ENCODE peak calls at places on chromosomes 2 and 18, in ten cellular contexts. T is IMR-90, L is prostate gland, U is stomach, S is body of pancreas, K is uterus, X is tibial nerve, F is adrenal gland, P is thyroid gland, V is ovary. M is an unnamed sample.

GRCh38 chr2:217325251-217325650 is 465.4 kb upstream of the TNP1 start:
- DNase-seq in K (no peak), V (no peak), T (no peak), S (no peak), F (no peak), L (no peak), P (no peak), X (no peak), U (no peak), M (no peak)

GRCh38 chr18:22563098-22563707 is 145.5 kb upstream of the CTAGE1 start:
- DNase-seq in T (peak), K (peak), L (peak), U (peak), V (no peak), S (peak), X (peak), P (peak), F (peak), M (no peak)

GRCh38 chr2:26455801-26456700 is 21.9 kb downstream of the OTOF start:
- DNase-seq in K (no peak), P (peak), U (peak), T (no peak), X (no peak), S (peak), V (peak), L (no peak), F (peak), M (peak)

GRCh38 chr2:16244153-16244965 is 304.0 kb downstream of the MYCN start:
- DNase-seq in L (no peak), S (no peak), T (no peak), U (no peak), F (no peak), P (no peak), K (no peak), V (no peak), X (no peak), M (no peak)

GRCh38 chr18:7482342-7482741 is 84.8 kb upstream of the PTPRM start:
- DNase-seq in T (no peak), X (no peak), V (no peak), K (no peak), U (no peak), L (no peak), F (no peak), P (no peak), S (no peak), M (no peak)

GRCh38 chr18:79572093-79572780 is 107.4 kb upstream of the CTDP1 start:
- DNase-seq in L (no peak), K (no peak), T (no peak), P (peak), U (no peak), S (peak), V (peak), F (no peak), X (no peak), M (peak)

GRCh38 chr2:240983361-240983995 is 14.9 kb upstream of the SNED1 start:
- DNase-seq in U (peak), P (peak), T (peak), X (no peak), L (peak), F (peak), S (peak), K (peak), V (peak), M (no peak)

GRCh38 chr2:37205689-37206341 is 9.5 kb downstream of the CEBPZOS start:
- DNase-seq in X (no peak), F (no peak), T (no peak), S (no peak), U (no peak), K (no peak), V (no peak), P (no peak), L (no peak), M (no peak)

GRCh38 chr18:58400337-58400885 is 228.5 kb downstream of the ALPK2 start:
- DNase-seq in V (no peak), L (no peak), K (no peak), X (no peak), T (no peak), U (no peak), P (no peak), F (no peak), S (no peak), M (no peak)

GRCh38 chr18:13614701-13615288 is 111.6 kb downstream of the FAM210A start:
- DNase-seq in V (no peak), U (no peak), L (no peak), X (no peak), P (no peak), S (no peak), T (no peak), F (no peak), K (no peak), M (no peak)

GRCh38 chr2:83874066-83874465 is 585.0 kb downstream of the SUCLG1 start:
- DNase-seq in S (no peak), L (no peak), T (no peak), X (no peak), V (no peak), K (no peak), F (no peak), U (no peak), P (no peak), M (no peak)

DNA sequence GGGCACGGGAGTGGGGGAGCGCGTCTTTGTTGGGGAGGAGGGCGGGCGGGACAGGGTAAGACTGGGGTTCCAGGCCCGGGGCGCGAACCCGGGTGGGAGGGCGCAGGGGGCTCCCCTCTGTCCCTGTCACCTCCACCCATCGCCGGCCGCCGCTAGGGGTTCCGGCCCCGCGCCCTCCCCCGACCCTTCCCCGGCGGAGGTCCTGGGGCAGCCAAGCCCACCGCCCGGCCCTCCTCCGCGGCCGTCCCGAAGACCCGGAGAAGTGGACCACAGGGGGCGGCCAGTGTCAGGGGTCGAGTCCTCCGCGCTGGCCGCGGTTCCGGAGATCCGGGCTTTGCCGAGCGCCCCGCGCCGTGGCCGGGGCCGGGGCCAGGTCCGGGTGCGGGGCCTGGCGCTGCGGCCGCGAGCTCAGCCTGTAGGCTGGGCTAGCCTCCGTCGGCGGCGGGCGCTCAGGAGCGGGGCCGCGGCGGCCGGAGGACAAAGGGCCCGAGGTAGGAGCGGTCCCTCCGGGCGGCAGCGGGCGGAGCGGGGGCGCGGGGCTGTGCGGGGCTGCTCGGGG is 16.6 kb upstream of the E2F6 start:
- DNase-seq in F (no peak), T (no peak), L (no peak), X (no peak), P (no peak), K (no peak), S (peak), U (no peak), V (peak), M (no peak)
- TF ChIP-seq CTCF in F (no peak), T (no peak), L (peak), X (peak), P (no peak), K (no peak), S (no peak), U (no peak), V (no peak), M (no peak)

GRCh38 chr2:78999410-78999809 is 26.1 kb upstream of the REG3G start:
- DNase-seq in X (no peak), U (no peak), S (no peak), L (no peak), K (no peak), V (no peak), F (no peak), T (no peak), P (no peak), M (no peak)

GRCh38 chr2:78992807-78993517 is 32.5 kb upstream of the REG3G start:
- DNase-seq in X (no peak), T (no peak), V (no peak), P (peak), K (no peak), S (peak), L (no peak), U (peak), F (no peak), M (no peak)

GRCh38 chr2:78992451-78992806 is 33.1 kb upstream of the REG3G start:
- DNase-seq in L (no peak), K (no peak), U (no peak), X (no peak), V (no peak), S (peak), T (no peak), P (no peak), F (no peak), M (no peak)

GRCh38 chr2:78994789-78995188 is 30.7 kb upstream of the REG3G start:
- DNase-seq in F (no peak), K (no peak), X (no peak), U (no peak), L (no peak), P (no peak), T (no peak), S (peak), V (no peak), M (no peak)

GRCh38 chr2:78993518-78994148 is 31.9 kb upstream of the REG3G start:
- DNase-seq in K (no peak), T (no peak), P (no peak), S (no peak), F (no peak), U (no peak), V (no peak), X (no peak), L (no peak), M (no peak)
- H3K4me3 ChIP-seq in K (no peak), T (no peak), P (no peak), S (no peak), F (no peak), U (no peak), V (no peak), X (no peak), L (no peak), M (no peak)

DNA sequence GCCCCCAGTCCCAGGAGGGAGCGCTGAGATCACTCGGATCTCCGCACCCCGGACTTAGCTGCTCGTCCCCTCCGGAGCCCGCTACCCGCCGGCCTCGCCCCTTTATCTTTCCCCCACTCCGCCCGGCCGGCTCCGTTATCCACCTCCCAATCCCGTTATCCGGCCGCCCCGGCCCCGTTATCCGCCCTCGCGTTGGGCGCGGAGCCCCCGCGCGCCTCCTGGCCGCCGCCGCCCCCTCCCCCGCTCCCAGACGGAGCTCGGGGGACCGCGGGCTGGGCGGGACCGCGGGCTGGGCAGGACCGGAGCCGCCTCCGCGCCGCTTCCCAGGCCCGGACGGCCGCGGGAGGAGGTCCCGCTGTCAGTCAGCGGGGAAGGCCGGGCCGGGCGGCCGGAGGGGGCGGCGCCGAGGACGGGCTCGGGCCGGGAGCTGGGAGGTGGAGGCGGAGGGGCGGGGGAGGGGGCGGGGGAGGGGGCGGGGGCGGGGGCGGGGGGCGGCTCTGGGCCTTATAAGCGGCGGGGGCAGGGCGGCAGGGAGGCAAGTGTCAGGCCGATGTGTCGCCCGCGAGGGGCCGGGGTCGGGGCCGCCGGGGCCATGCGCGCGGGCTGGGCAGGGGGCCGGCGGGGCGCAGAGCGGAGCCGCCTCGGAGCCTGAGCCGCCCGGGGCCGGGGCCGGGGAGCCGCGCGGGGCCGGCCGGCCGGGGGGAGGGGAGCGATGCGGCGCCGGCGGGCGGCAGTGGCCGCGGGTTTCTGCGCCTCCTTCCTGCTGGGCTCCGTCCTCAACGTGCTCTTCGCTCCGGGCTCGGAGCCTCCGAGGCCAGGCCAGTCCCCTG is at the start of gene PKDCC:
- DNase-seq in K (peak), U (peak), P (peak), X (peak), T (peak), F (peak), L (peak), V (peak), S (peak), M (peak)
- TF ChIP-seq POLR2A in K (peak), U (no peak), P (no peak), X (peak), T (no peak), F (peak), L (no peak), V (peak), S (peak), M (no peak)

GRCh38 chr2:44770221-44771187 is 171.0 kb upstream of the SIX3 start:
- DNase-seq in T (no peak), S (no peak), U (no peak), X (no peak), L (no peak), P (no peak), K (no peak), F (no peak), V (no peak), M (no peak)
- TF ChIP-seq CTCF in T (no peak), S (no peak), U (no peak), X (no peak), L (no peak), P (no peak), K (no peak), F (no peak), V (no peak), M (no peak)

GRCh38 chr2:64263315-64263714 is 119.1 kb upstream of the PELI1 start:
- DNase-seq in K (peak), T (peak), P (no peak), X (no peak), F (no peak), S (no peak), U (no peak), V (no peak), L (no peak), M (no peak)
- H3K4me3 ChIP-seq in K (no peak), T (no peak), P (no peak), X (no peak), F (no peak), S (no peak), U (no peak), V (no peak), L (no peak), M (no peak)

M was measured in lower leg skin.